ENCODE peak calls at places on chromosome 19, in eight cellular contexts. H is H9, T is mammary epithelial cell, Q is GM23248, J is neural progenitor cell, P is MM.1S, C is GM23338, B is K562. A is an unnamed sample.

GRCh38 chr19:4557971-4558941 is 1.2 kb downstream of the SEMA6B start:
- DNase-seq in H (peak; percentile 71), T (no peak), Q (peak; percentile 45), J (peak; percentile 67), P (peak; percentile 34), C (peak; percentile 67), B (peak; percentile 63), A (peak; percentile 62)

GRCh38 chr19:10009269-10009665 is 1.0 kb downstream of the COL5A3 start:
- DNase-seq in H (peak; percentile 63), T (peak; percentile 24), Q (peak; percentile 84), J (peak; percentile 89), P (no peak), C (peak; percentile 87), B (peak; percentile 64), A (peak; percentile 27)

GRCh38 chr19:12139309-12139708 is 841 bp downstream of the ZNF20 start:
- DNase-seq in H (no peak), T (no peak), Q (peak; percentile 53), J (peak; percentile 20), P (no peak), C (peak; percentile 18), B (peak; percentile 25), A (peak; percentile 35)

GRCh38 chr19:50008532-50008931 is 16.6 kb downstream of the VRK3 start:
- DNase-seq in H (peak; percentile 75), T (no peak), Q (peak; percentile 31), J (peak; percentile 50), P (no peak), C (peak; percentile 90), B (peak; percentile 58), A (no peak)

GRCh38 chr19:40808021-40808325 is 9.0 kb downstream of the EGLN2 start:
- DNase-seq in H (no peak), T (no peak), Q (no peak), J (no peak), P (no peak), C (no peak), B (no peak), A (no peak)

GRCh38 chr19:17679526-17680234 is 8.5 kb downstream of the UNC13A start:
- DNase-seq in H (no peak), T (no peak), Q (peak; percentile 30), J (peak; percentile 43), P (no peak), C (peak; percentile 37), B (no peak), A (no peak)

GRCh38 chr19:16159655-16160054 is 13.7 kb downstream of the CIB3 start:
- DNase-seq in H (no peak), T (no peak), Q (no peak), J (no peak), P (no peak), C (no peak), B (no peak), A (no peak)

GRCh38 chr19:44577566-44577874 is 35.8 kb upstream of the IGSF23 start:
- DNase-seq in H (no peak), T (no peak), Q (no peak), J (no peak), P (no peak), C (no peak), B (no peak), A (no peak)

GRCh38 chr19:18229474-18229873 is 3.2 kb upstream of the PDE4C start:
- DNase-seq in H (no peak), T (no peak), Q (no peak), J (no peak), P (no peak), C (peak; percentile 61), B (no peak), A (no peak)

GRCh38 chr19:43148233-43148632 is 38.1 kb downstream of the PSG5 start:
- DNase-seq in H (no peak), T (peak; percentile 94), Q (peak; percentile 83), J (no peak), P (peak; percentile 45), C (no peak), B (no peak), A (peak; percentile 18)

GRCh38 chr19:4633140-4633967 is 6.0 kb upstream of the TNFAIP8L1 start:
- DNase-seq in H (peak; percentile 88), T (peak; percentile 84), Q (peak; percentile 68), J (peak; percentile 70), P (peak; percentile 60), C (peak; percentile 79), B (peak; percentile 88), A (peak; percentile 81)

GRCh38 chr19:29645491-29645867 is 19.8 kb upstream of the PLEKHF1 start:
- DNase-seq in H (no peak), T (no peak), Q (no peak), J (no peak), P (no peak), C (peak; percentile 43), B (no peak), A (no peak)
- H3K27ac ChIP-seq in H (no peak overlapping the region), T (no peak overlapping the region), Q (no peak overlapping the region), J (no peak overlapping the region), P (no peak overlapping the region), C (no peak overlapping the region), B (no peak overlapping the region), A (no peak overlapping the region)

DNA sequence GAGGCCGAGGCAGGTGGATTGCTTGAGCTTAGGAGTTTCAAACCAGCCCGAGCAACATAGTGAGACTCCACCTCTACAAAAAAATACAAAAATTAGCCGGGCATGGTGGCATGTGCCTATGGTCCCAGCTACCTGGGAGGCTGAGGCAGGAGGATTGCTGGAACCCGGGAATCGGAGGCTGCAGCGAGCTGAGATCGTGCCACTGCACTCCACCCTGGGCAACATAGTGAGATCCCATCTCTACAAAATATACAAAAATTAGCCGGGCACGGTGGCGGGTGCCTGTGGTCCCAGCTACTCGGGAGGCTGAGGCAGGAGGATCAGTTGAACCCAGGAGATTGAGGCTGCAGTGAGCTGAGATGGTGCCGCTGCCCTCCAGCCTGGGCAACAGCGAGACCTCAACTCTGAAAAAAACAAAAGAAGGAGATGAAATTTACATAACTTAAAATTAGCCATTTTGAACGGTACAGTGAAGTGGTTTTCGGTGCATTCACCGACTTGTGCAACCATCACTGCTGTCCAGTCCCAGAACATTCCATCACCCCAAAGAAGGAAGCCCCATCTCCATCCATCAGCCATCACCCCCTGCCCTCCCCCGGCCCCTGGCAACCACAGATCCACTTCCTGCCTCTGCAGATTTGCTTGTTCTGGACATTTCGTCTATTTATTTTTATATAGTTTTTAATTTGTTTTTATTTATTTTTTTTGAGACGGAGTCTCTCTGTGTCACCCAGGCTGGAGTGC is 1.6 kb upstream of the AZU1 start:
- DNase-seq in H (no peak), T (no peak), Q (no peak), J (no peak), P (no peak), C (no peak), B (no peak), A (no peak)
- H3K79me2 ChIP-seq in H (no peaks in the 10 kb centered on the region), T (no peaks in the 10 kb centered on the region), Q (no peaks in the 10 kb centered on the region), J (peaks cover 7% of the 10 kb centered on the region), P (no peaks in the 10 kb centered on the region), C (no peaks in the 10 kb centered on the region), B (peaks cover 14% of the 10 kb centered on the region), A (no peaks in the 10 kb centered on the region)

DNA sequence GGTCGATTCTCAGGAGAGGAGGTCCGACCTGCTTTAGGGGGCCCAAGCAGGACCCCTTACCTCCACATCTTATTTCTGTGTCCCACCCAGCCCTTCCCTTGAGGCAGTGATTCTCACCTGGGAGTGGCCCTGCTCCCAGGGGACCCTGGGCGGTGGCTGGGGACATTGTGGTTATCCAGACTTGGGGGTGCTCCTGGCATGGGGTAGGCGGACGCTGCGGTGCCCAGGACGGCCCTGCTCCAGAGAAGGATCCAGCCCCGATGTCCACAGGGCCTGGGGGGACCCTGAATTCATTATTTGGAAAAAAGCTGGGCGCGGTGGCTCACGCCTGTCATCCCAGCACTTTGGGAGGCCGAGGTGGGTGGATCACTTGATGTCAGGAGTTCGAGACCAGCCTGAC is 84.4 kb downstream of the GADD45B start:
- DNase-seq in H (no peak), T (no peak), Q (no peak), J (no peak), P (no peak), C (no peak), B (no peak), A (no peak)
- H3K27ac ChIP-seq in H (no peak overlapping the region), T (no peak overlapping the region), Q (no peak overlapping the region), J (no peak overlapping the region), P (no peak overlapping the region), C (no peak overlapping the region), B (no peak overlapping the region), A (no peak overlapping the region)

GRCh38 chr19:47283405-47284059 is 8.8 kb downstream of the INAFM1 start:
- DNase-seq in H (no peak), T (no peak), Q (no peak), J (no peak), P (no peak), C (no peak), B (no peak), A (no peak)
- H3K79me2 ChIP-seq in H (no peaks in the 10 kb centered on the region), T (no peaks in the 10 kb centered on the region), Q (no peaks in the 10 kb centered on the region), J (no peaks in the 10 kb centered on the region), P (no peaks in the 10 kb centered on the region), C (no peaks in the 10 kb centered on the region), B (no peaks in the 10 kb centered on the region), A (no peaks in the 10 kb centered on the region)

A was measured in PC-3.